ENCODE peak calls at places on chromosomes 2 and 18, in four cellular contexts. One of them, this sample, is unnamed.

GRCh38 chr18:58046794-58047555 is 2.9 kb downstream of the NEDD4L start:
- DNase-seq in psoas muscle: no peak
- DNase-seq in fibroblast of mammary gland: no peak
- DNase-seq in astrocyte of the cerebellum: no peak
- DNase-seq in this sample: no peak

GRCh38 chr18:57984490-57985109 is 59.4 kb upstream of the NEDD4L start:
- DNase-seq in fibroblast of mammary gland: no peak
- DNase-seq in astrocyte of the cerebellum: no peak
- DNase-seq in psoas muscle: no peak
- DNase-seq in this sample: no peak

GRCh38 chr2:218984239-218985020 is 554 bp downstream of the FEV start:
- DNase-seq in fibroblast of mammary gland: no peak
- DNase-seq in psoas muscle: no peak
- DNase-seq in astrocyte of the cerebellum: no peak
- DNase-seq in this sample: no peak

GRCh38 chr2:162071016-162071415 is 3.0 kb downstream of the DPP4 start:
- DNase-seq in psoas muscle: no peak
- DNase-seq in fibroblast of mammary gland: peak; percentile 35
- DNase-seq in astrocyte of the cerebellum: no peak
- DNase-seq in this sample: no peak

GRCh38 chr2:74947703-74948102 is 10.7 kb upstream of the POLE4 start:
- DNase-seq in astrocyte of the cerebellum: no peak
- DNase-seq in fibroblast of mammary gland: no peak
- DNase-seq in psoas muscle: no peak
- DNase-seq in this sample: no peak

GRCh38 chr2:263022-263738 is 652 bp downstream of the SH3YL1 start:
- DNase-seq in psoas muscle: no peak
- DNase-seq in astrocyte of the cerebellum: no peak
- DNase-seq in fibroblast of mammary gland: no peak
- DNase-seq in this sample: no peak

GRCh38 chr18:52160652-52161051 is 179.3 kb upstream of the DCC start:
- DNase-seq in psoas muscle: no peak
- DNase-seq in fibroblast of mammary gland: no peak
- DNase-seq in astrocyte of the cerebellum: no peak
- DNase-seq in this sample: no peak

GRCh38 chr18:60120231-60120630 is 220.4 kb downstream of the PMAIP1 start:
- DNase-seq in psoas muscle: no peak
- DNase-seq in astrocyte of the cerebellum: no peak
- DNase-seq in fibroblast of mammary gland: no peak
- DNase-seq in this sample: no peak

GRCh38 chr2:185738679-185739472 is at the start of gene FSIP2:
- DNase-seq in astrocyte of the cerebellum: no peak
- DNase-seq in psoas muscle: peak; percentile 59
- DNase-seq in fibroblast of mammary gland: peak; percentile 64
- DNase-seq in this sample: peak; percentile 81
- TF ChIP-seq CTCF in astrocyte of the cerebellum: peak; percentile 54
- TF ChIP-seq CTCF in psoas muscle: peak; percentile 43
- TF ChIP-seq CTCF in fibroblast of mammary gland: peak; percentile 63
- TF ChIP-seq CTCF in this sample: peak; percentile 95

DNA sequence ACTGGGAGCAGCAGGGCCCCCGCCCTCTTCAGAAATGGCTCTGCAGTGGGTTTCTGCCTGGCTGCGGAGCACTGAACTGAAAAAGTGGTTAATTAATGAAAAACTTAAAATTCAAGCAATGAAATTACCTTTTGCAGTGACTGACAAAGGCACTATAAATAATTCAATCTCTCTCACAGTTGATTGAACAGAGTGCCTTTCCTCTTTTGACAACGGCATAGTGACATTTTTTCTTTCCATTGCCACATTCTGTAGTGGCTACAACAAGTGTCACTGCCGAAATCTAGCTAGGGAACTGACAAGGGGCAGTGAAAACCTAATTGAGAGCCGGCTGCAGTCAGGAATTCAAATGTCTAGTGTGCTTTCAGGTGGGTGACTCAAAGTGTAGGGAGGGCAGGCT is 353.3 kb downstream of the ALK start:
- DNase-seq in psoas muscle: no peak
- DNase-seq in astrocyte of the cerebellum: no peak
- DNase-seq in fibroblast of mammary gland: no peak
- DNase-seq in this sample: no peak
- TF ChIP-seq CTCF in psoas muscle: no peak
- TF ChIP-seq CTCF in astrocyte of the cerebellum: no peak
- TF ChIP-seq CTCF in fibroblast of mammary gland: no peak
- TF ChIP-seq CTCF in this sample: no peak

GRCh38 chr18:50982802-50983179 is 15.0 kb downstream of the ELAC1 start:
- DNase-seq in astrocyte of the cerebellum: peak; percentile 24
- DNase-seq in fibroblast of mammary gland: peak; percentile 48
- DNase-seq in psoas muscle: no peak
- DNase-seq in this sample: no peak
- TF ChIP-seq CTCF in astrocyte of the cerebellum: no peak
- TF ChIP-seq CTCF in fibroblast of mammary gland: peak; percentile 29
- TF ChIP-seq CTCF in psoas muscle: no peak
- TF ChIP-seq CTCF in this sample: no peak

DNA sequence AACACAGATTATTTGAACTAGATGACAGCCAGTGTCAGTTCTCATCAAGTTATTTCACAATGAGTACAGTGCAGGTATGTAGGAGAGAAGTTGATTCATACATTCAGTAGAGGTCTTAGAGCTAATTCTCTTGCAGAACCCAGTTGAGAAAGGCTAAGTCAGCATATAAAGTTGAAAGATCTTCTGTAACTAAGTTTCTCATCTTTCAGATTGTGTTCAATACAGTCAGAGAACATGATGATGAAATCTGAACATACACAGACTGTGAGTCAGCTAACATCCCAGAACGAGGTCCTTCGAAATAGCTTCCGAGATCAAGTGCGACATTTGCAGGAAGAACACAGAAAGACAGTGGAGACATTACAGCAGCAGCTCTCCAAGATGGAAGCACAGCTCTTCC is 41.9 kb upstream of the LIMS1 start:
- DNase-seq in fibroblast of mammary gland: peak; percentile 95
- DNase-seq in psoas muscle: no peak
- DNase-seq in astrocyte of the cerebellum: peak; percentile 64
- DNase-seq in this sample: no peak
- TF ChIP-seq CTCF in fibroblast of mammary gland: no peak
- TF ChIP-seq CTCF in psoas muscle: no peak
- TF ChIP-seq CTCF in astrocyte of the cerebellum: no peak
- TF ChIP-seq CTCF in this sample: no peak

DNA sequence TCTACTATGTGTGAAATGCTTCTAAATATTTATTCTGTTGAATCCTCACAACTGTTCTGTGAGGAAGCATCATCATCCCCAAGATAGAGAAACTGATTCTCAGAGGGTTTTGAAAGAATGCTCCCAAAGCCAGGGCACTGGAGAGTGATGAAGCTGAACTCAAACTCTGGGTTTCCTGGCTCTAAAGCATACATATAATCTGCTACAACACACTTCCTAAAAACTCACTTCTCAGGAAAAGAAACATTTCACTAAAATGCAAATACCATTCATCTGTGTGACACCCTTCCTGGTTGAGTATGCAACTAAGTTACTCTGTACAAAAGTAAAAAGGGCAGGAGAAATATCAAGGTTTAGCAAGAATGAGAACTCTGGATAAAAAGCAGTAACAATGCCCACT is 58.6 kb downstream of the GRB14 start:
- DNase-seq in psoas muscle: no peak
- DNase-seq in astrocyte of the cerebellum: no peak
- DNase-seq in fibroblast of mammary gland: no peak
- DNase-seq in this sample: no peak
- TF ChIP-seq CTCF in psoas muscle: no peak
- TF ChIP-seq CTCF in astrocyte of the cerebellum: no peak
- TF ChIP-seq CTCF in fibroblast of mammary gland: no peak
- TF ChIP-seq CTCF in this sample: no peak

GRCh38 chr2:234603619-234604018 is 106.7 kb upstream of the ARL4C start:
- DNase-seq in astrocyte of the cerebellum: no peak
- DNase-seq in fibroblast of mammary gland: no peak
- DNase-seq in psoas muscle: no peak
- DNase-seq in this sample: no peak
- TF ChIP-seq CTCF in astrocyte of the cerebellum: no peak
- TF ChIP-seq CTCF in fibroblast of mammary gland: no peak
- TF ChIP-seq CTCF in psoas muscle: no peak
- TF ChIP-seq CTCF in this sample: no peak

GRCh38 chr18:34075963-34076860 is 148.5 kb downstream of the NOL4 start:
- DNase-seq in psoas muscle: no peak
- DNase-seq in astrocyte of the cerebellum: no peak
- DNase-seq in fibroblast of mammary gland: no peak
- DNase-seq in this sample: no peak

GRCh38 chr18:34077599-34077998 is 147.1 kb downstream of the NOL4 start:
- DNase-seq in fibroblast of mammary gland: no peak
- DNase-seq in astrocyte of the cerebellum: no peak
- DNase-seq in psoas muscle: no peak
- DNase-seq in this sample: no peak
- TF ChIP-seq CTCF in fibroblast of mammary gland: peak; percentile 16
- TF ChIP-seq CTCF in astrocyte of the cerebellum: no peak
- TF ChIP-seq CTCF in psoas muscle: no peak
- TF ChIP-seq CTCF in this sample: no peak

GRCh38 chr2:241316825-241317224 is 1.1 kb downstream of the SEPTIN2 start:
- DNase-seq in fibroblast of mammary gland: no peak
- DNase-seq in astrocyte of the cerebellum: no peak
- DNase-seq in psoas muscle: no peak
- DNase-seq in this sample: no peak

GRCh38 chr2:241315879-241316700 is at the start of gene SEPTIN2:
- DNase-seq in psoas muscle: peak; percentile 84
- DNase-seq in astrocyte of the cerebellum: no peak
- DNase-seq in fibroblast of mammary gland: peak; percentile 41
- DNase-seq in this sample: no peak

GRCh38 chr2:241314181-241314932 is 1.1 kb downstream of the HDLBP start:
- DNase-seq in fibroblast of mammary gland: peak; percentile 62
- DNase-seq in psoas muscle: no peak
- DNase-seq in astrocyte of the cerebellum: no peak
- DNase-seq in this sample: no peak

GRCh38 chr2:241314933-241315182 is 614 bp downstream of the HDLBP start:
- DNase-seq in fibroblast of mammary gland: no peak
- DNase-seq in astrocyte of the cerebellum: no peak
- DNase-seq in psoas muscle: no peak
- DNase-seq in this sample: no peak

DNA sequence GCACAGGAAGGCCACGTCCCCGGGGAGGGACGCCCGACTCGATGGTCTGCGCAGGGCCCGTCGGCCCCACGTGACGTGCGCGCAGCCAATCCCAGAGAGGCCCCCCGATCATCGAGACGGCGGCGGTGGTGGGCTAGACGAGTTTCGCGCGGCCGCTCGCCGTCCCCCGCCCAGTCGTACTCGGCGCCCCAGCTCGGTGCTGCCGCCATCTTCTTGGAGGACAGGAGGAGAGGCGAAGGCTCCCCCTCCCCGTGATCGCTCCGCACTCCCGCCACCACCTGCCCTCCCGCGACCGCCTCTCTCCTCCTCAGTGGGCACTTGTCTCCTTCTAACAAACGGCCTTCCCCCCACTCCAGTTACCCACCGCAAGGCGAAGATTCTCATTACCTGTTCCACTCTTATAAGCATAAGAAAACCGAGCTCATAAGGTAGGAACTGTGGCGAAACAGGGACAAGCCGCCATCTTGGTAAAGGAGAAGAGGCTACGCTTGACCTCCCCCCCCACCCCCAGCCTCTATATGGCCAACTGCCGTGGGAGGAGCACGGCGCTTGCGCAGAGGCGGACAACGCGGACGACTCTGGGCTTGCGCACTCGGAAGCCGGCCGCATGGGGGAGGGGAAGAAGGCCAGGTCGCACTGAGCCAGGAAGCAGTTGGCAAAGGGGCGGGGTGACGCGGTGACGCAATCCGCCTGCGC is at the start of gene HDLBP:
- DNase-seq in fibroblast of mammary gland: peak; percentile 98
- DNase-seq in psoas muscle: peak; percentile 100
- DNase-seq in astrocyte of the cerebellum: peak; percentile 96
- DNase-seq in this sample: peak; percentile 98
- TF ChIP-seq CTCF in fibroblast of mammary gland: no peak
- TF ChIP-seq CTCF in psoas muscle: no peak
- TF ChIP-seq CTCF in astrocyte of the cerebellum: no peak
- TF ChIP-seq CTCF in this sample: peak; percentile 51

DNA sequence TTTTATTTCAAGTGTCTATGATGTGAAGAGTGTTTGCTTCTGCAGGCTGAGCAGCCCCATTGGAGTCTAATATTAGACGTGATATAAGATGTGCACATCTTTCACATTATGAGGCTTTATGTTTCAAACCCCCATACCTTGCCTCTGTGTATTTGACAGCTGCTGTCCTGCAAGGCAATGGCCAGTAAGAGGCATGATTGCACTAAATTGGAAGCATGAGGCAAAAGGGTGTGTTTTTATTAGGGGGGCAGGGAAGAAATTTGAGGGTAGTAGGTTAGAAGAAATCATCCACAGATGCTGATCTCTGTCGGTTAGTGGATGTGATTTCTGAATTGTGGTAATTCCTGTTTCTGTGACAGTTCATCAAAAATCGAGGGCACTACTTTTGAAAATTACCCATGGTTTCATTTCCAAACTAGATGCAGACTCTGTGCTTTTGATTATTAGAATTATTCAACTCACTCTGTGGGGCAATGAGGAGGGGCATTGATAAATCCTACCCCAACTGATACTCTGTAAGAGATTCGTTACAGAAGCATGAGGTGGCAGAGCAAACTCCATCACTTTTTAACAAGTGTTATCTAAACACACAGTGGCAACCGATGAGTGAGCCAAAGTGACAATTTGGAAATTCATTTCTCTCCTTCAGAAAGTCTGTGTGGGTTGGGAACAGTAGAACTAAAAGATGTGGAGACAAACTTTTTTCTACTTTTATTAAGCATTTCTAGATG is 452.9 kb downstream of the ARHGAP15 start:
- DNase-seq in fibroblast of mammary gland: peak; percentile 24
- DNase-seq in astrocyte of the cerebellum: no peak
- DNase-seq in psoas muscle: no peak
- DNase-seq in this sample: no peak
- TF ChIP-seq CTCF in fibroblast of mammary gland: peak; percentile 29
- TF ChIP-seq CTCF in astrocyte of the cerebellum: no peak
- TF ChIP-seq CTCF in psoas muscle: no peak
- TF ChIP-seq CTCF in this sample: no peak

GRCh38 chr2:224142397-224143312 is 103.6 kb upstream of the SERPINE2 start:
- DNase-seq in astrocyte of the cerebellum: peak; percentile 16
- DNase-seq in fibroblast of mammary gland: peak; percentile 90
- DNase-seq in psoas muscle: no peak
- DNase-seq in this sample: no peak
- TF ChIP-seq CTCF in astrocyte of the cerebellum: no peak
- TF ChIP-seq CTCF in fibroblast of mammary gland: peak; percentile 11
- TF ChIP-seq CTCF in psoas muscle: no peak
- TF ChIP-seq CTCF in this sample: no peak